ENCODE peak calls at places on chromosomes 5 and 9, in five cellular contexts. One of them, this sample, is unnamed.

GRCh38 chr5:96924016-96924443 is 11.8 kb upstream of the LNPEP start:
- DNase-seq in brain microvascular endothelial cell: no peak
- DNase-seq in choroid plexus epithelial cell: peak; percentile 39
- DNase-seq in AG09319: no peak
- DNase-seq in AG09309: no peak
- DNase-seq in this sample: no peak

GRCh38 chr5:129996896-129997295 is 92.6 kb downstream of the CHSY3 start:
- DNase-seq in brain microvascular endothelial cell: no peak
- DNase-seq in choroid plexus epithelial cell: peak; percentile 72
- DNase-seq in AG09319: peak; percentile 20
- DNase-seq in AG09309: peak; percentile 38
- DNase-seq in this sample: no peak

GRCh38 chr5:34584165-34584564 is 72.0 kb upstream of the RAI14 start:
- DNase-seq in brain microvascular endothelial cell: no peak
- DNase-seq in choroid plexus epithelial cell: no peak
- DNase-seq in AG09319: no peak
- DNase-seq in AG09309: no peak
- DNase-seq in this sample: no peak

GRCh38 chr5:74434124-74434899 is 206.2 kb downstream of the ENC1 start:
- DNase-seq in brain microvascular endothelial cell: no peak
- DNase-seq in choroid plexus epithelial cell: no peak
- DNase-seq in AG09319: no peak
- DNase-seq in AG09309: no peak
- DNase-seq in this sample: no peak

GRCh38 chr9:95102001-95102433 is 215.5 kb downstream of the FANCC start:
- DNase-seq in brain microvascular endothelial cell: no peak
- DNase-seq in choroid plexus epithelial cell: no peak
- DNase-seq in AG09319: no peak
- DNase-seq in AG09309: no peak
- DNase-seq in this sample: peak; percentile 27

GRCh38 chr9:133733074-133733408 is 5.1 kb downstream of the SARDH start:
- DNase-seq in brain microvascular endothelial cell: no peak
- DNase-seq in choroid plexus epithelial cell: no peak
- DNase-seq in AG09319: no peak
- DNase-seq in AG09309: no peak
- DNase-seq in this sample: no peak

GRCh38 chr5:119327018-119327417 is 28.8 kb upstream of the TNFAIP8 start:
- DNase-seq in brain microvascular endothelial cell: no peak
- DNase-seq in choroid plexus epithelial cell: no peak
- DNase-seq in AG09319: no peak
- DNase-seq in AG09309: no peak
- DNase-seq in this sample: no peak

GRCh38 chr5:1463326-1464095 is 18.3 kb upstream of the SLC6A3 start:
- DNase-seq in brain microvascular endothelial cell: no peak
- DNase-seq in choroid plexus epithelial cell: no peak
- DNase-seq in AG09319: no peak
- DNase-seq in AG09309: no peak
- DNase-seq in this sample: no peak

GRCh38 chr9:9730174-9730573 is 882.6 kb downstream of the PTPRD start:
- DNase-seq in brain microvascular endothelial cell: no peak
- DNase-seq in choroid plexus epithelial cell: no peak
- DNase-seq in AG09319: no peak
- DNase-seq in AG09309: no peak
- DNase-seq in this sample: no peak

GRCh38 chr5:150092159-150092787 is 5.9 kb upstream of the CSF1R start:
- DNase-seq in brain microvascular endothelial cell: no peak
- DNase-seq in choroid plexus epithelial cell: no peak
- DNase-seq in AG09319: no peak
- DNase-seq in AG09309: no peak
- DNase-seq in this sample: no peak

GRCh38 chr5:107546084-107546483 is 124.7 kb downstream of the EFNA5 start:
- DNase-seq in brain microvascular endothelial cell: no peak
- DNase-seq in choroid plexus epithelial cell: no peak
- DNase-seq in AG09319: no peak
- DNase-seq in AG09309: no peak
- DNase-seq in this sample: no peak

GRCh38 chr5:78920604-78921003 is 64.5 kb downstream of the ARSB start:
- DNase-seq in brain microvascular endothelial cell: peak; percentile 50
- DNase-seq in choroid plexus epithelial cell: peak; percentile 84
- DNase-seq in AG09319: no peak
- DNase-seq in AG09309: no peak
- DNase-seq in this sample: no peak

GRCh38 chr9:90025816-90026215 is 421.0 kb downstream of the GADD45G start:
- DNase-seq in brain microvascular endothelial cell: peak; percentile 14
- DNase-seq in choroid plexus epithelial cell: peak; percentile 26
- DNase-seq in AG09319: no peak
- DNase-seq in AG09309: no peak
- DNase-seq in this sample: peak; percentile 75

GRCh38 chr5:42005561-42006153 is 80.6 kb downstream of the FBXO4 start:
- DNase-seq in brain microvascular endothelial cell: no peak
- DNase-seq in choroid plexus epithelial cell: peak; percentile 57
- DNase-seq in AG09319: no peak
- DNase-seq in AG09309: no peak
- DNase-seq in this sample: peak; percentile 33

GRCh38 chr5:51731641-51732040 is 348.4 kb downstream of the ISL1 start:
- DNase-seq in brain microvascular endothelial cell: no peak
- DNase-seq in choroid plexus epithelial cell: no peak
- DNase-seq in AG09319: no peak
- DNase-seq in AG09309: no peak
- DNase-seq in this sample: peak; percentile 2

GRCh38 chr5:81245871-81246235 is 12.7 kb downstream of the CKMT2 start:
- DNase-seq in brain microvascular endothelial cell: no peak
- DNase-seq in choroid plexus epithelial cell: no peak
- DNase-seq in AG09319: no peak
- DNase-seq in AG09309: no peak
- DNase-seq in this sample: no peak

GRCh38 chr9:14366071-14366470 is 52.1 kb upstream of the NFIB start:
- DNase-seq in brain microvascular endothelial cell: peak; percentile 70
- DNase-seq in choroid plexus epithelial cell: no peak
- DNase-seq in AG09319: peak; percentile 93
- DNase-seq in AG09309: peak; percentile 81
- DNase-seq in this sample: no peak

GRCh38 chr5:2123874-2124273 is 241.1 kb upstream of the IRX4 start:
- DNase-seq in brain microvascular endothelial cell: no peak
- DNase-seq in choroid plexus epithelial cell: no peak
- DNase-seq in AG09319: no peak
- DNase-seq in AG09309: no peak
- DNase-seq in this sample: no peak

GRCh38 chr5:169641253-169641652 is 4.2 kb downstream of the DOCK2 start:
- DNase-seq in brain microvascular endothelial cell: no peak
- DNase-seq in choroid plexus epithelial cell: peak; percentile 37
- DNase-seq in AG09319: no peak
- DNase-seq in AG09309: no peak
- DNase-seq in this sample: no peak

GRCh38 chr5:119820608-119821007 is 191.2 kb downstream of the FAM170A start:
- DNase-seq in brain microvascular endothelial cell: no peak
- DNase-seq in choroid plexus epithelial cell: no peak
- DNase-seq in AG09319: no peak
- DNase-seq in AG09309: no peak
- DNase-seq in this sample: no peak

GRCh38 chr5:135565691-135566421 is 12.9 kb downstream of the CXCL14 start:
- DNase-seq in brain microvascular endothelial cell: peak; percentile 57
- DNase-seq in choroid plexus epithelial cell: peak; percentile 71
- DNase-seq in AG09319: peak; percentile 19
- DNase-seq in AG09309: no peak
- DNase-seq in this sample: peak; percentile 76

GRCh38 chr9:83425240-83425639 is 113.0 kb downstream of the FRMD3 start:
- DNase-seq in brain microvascular endothelial cell: no peak
- DNase-seq in choroid plexus epithelial cell: no peak
- DNase-seq in AG09319: no peak
- DNase-seq in AG09309: no peak
- DNase-seq in this sample: peak; percentile 15

GRCh38 chr5:178232124-178232919 is at the start of gene PHYKPL:
- DNase-seq in brain microvascular endothelial cell: peak; percentile 33
- DNase-seq in choroid plexus epithelial cell: peak; percentile 70
- DNase-seq in AG09319: peak; percentile 44
- DNase-seq in AG09309: no peak
- DNase-seq in this sample: peak; percentile 84

GRCh38 chr9:75672478-75672877 is 218.0 kb upstream of the PCSK5 start:
- DNase-seq in brain microvascular endothelial cell: no peak
- DNase-seq in choroid plexus epithelial cell: no peak
- DNase-seq in AG09319: no peak
- DNase-seq in AG09309: no peak
- DNase-seq in this sample: no peak

GRCh38 chr5:125262782-125263181 is 516.3 kb upstream of the ZNF608 start:
- DNase-seq in brain microvascular endothelial cell: no peak
- DNase-seq in choroid plexus epithelial cell: no peak
- DNase-seq in AG09319: no peak
- DNase-seq in AG09309: no peak
- DNase-seq in this sample: no peak

GRCh38 chr9:120212853-120213200 is 367.1 kb downstream of the CDK5RAP2 start:
- DNase-seq in brain microvascular endothelial cell: no peak
- DNase-seq in choroid plexus epithelial cell: no peak
- DNase-seq in AG09319: no peak
- DNase-seq in AG09309: no peak
- DNase-seq in this sample: no peak

DNA sequence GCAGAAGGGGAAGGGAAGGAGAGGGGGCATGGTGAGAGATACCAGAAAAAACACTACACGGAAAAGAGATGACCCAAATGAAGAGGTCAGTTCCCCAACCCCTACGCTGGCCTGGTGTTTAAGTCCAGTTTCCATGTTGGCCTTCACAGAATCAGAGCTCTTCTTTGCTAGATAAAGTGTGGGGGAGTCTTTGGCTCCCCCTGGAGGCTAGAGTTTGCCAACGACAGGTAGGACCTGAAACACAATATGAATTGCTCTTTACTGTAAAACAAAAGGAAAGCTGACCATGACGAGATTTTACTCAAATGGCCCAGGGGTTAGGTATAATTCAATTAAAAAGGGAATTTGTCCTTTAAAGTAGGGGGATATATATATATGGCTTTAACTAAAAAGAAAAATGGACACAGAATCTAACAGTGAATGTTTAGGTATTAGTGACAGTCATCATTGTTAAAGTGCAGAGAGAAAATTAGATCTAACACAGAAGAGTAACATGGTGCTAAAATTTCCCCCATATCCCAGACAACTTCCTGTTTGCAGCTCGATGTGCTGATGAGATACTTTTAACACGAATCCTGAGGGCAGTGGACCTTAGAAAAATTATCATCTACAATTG is 92.0 kb downstream of the SV2C start:
- DNase-seq in brain microvascular endothelial cell: peak; percentile 47
- DNase-seq in choroid plexus epithelial cell: peak; percentile 78
- DNase-seq in AG09319: no peak
- DNase-seq in AG09309: no peak
- DNase-seq in this sample: peak; percentile 69
- TF ChIP-seq CTCF in brain microvascular endothelial cell: peak; percentile 91
- TF ChIP-seq CTCF in choroid plexus epithelial cell: peak; percentile 93
- TF ChIP-seq CTCF in AG09319: peak; percentile 61
- TF ChIP-seq CTCF in AG09309: peak; percentile 76
- TF ChIP-seq CTCF in this sample: peak; percentile 81

GRCh38 chr9:110429453-110429852 is 91.8 kb upstream of the TXNDC8 start:
- DNase-seq in brain microvascular endothelial cell: no peak
- DNase-seq in choroid plexus epithelial cell: peak; percentile 37
- DNase-seq in AG09319: no peak
- DNase-seq in AG09309: no peak
- DNase-seq in this sample: peak; percentile 2

GRCh38 chr9:110427497-110428104 is 89.9 kb upstream of the TXNDC8 start:
- DNase-seq in brain microvascular endothelial cell: peak; percentile 52
- DNase-seq in choroid plexus epithelial cell: peak; percentile 74
- DNase-seq in AG09319: no peak
- DNase-seq in AG09309: no peak
- DNase-seq in this sample: peak; percentile 49

GRCh38 chr9:110426052-110426709 is 88.5 kb upstream of the TXNDC8 start:
- DNase-seq in brain microvascular endothelial cell: no peak
- DNase-seq in choroid plexus epithelial cell: peak; percentile 72
- DNase-seq in AG09319: no peak
- DNase-seq in AG09309: no peak
- DNase-seq in this sample: peak; percentile 47
- TF ChIP-seq CTCF in brain microvascular endothelial cell: peak; percentile 37
- TF ChIP-seq CTCF in choroid plexus epithelial cell: peak; percentile 52
- TF ChIP-seq CTCF in AG09319: peak; percentile 31
- TF ChIP-seq CTCF in AG09309: peak; percentile 42
- TF ChIP-seq CTCF in this sample: peak; percentile 35

GRCh38 chr5:138029944-138030343 is 2.9 kb downstream of the FAM13B start:
- DNase-seq in brain microvascular endothelial cell: no peak
- DNase-seq in choroid plexus epithelial cell: no peak
- DNase-seq in AG09319: no peak
- DNase-seq in AG09309: no peak
- DNase-seq in this sample: no peak

GRCh38 chr5:138033916-138034315 is 1.0 kb upstream of the FAM13B start:
- DNase-seq in brain microvascular endothelial cell: peak; percentile 55
- DNase-seq in choroid plexus epithelial cell: peak; percentile 47
- DNase-seq in AG09319: no peak
- DNase-seq in AG09309: no peak
- DNase-seq in this sample: no peak

GRCh38 chr5:138033275-138033808 is 463 bp upstream of the FAM13B start:
- DNase-seq in brain microvascular endothelial cell: no peak
- DNase-seq in choroid plexus epithelial cell: no peak
- DNase-seq in AG09319: no peak
- DNase-seq in AG09309: no peak
- DNase-seq in this sample: no peak

GRCh38 chr5:138032572-138033274 is at the start of gene FAM13B:
- DNase-seq in brain microvascular endothelial cell: peak; percentile 40
- DNase-seq in choroid plexus epithelial cell: peak; percentile 69
- DNase-seq in AG09319: no peak
- DNase-seq in AG09309: no peak
- DNase-seq in this sample: peak; percentile 83

GRCh38 chr5:138032028-138032571 is 779 bp downstream of the FAM13B start:
- DNase-seq in brain microvascular endothelial cell: peak; percentile 5
- DNase-seq in choroid plexus epithelial cell: peak; percentile 45
- DNase-seq in AG09319: no peak
- DNase-seq in AG09309: no peak
- DNase-seq in this sample: peak; percentile 66
- TF ChIP-seq CTCF in brain microvascular endothelial cell: peak; percentile 18
- TF ChIP-seq CTCF in choroid plexus epithelial cell: no peak
- TF ChIP-seq CTCF in AG09319: no peak
- TF ChIP-seq CTCF in AG09309: no peak
- TF ChIP-seq CTCF in this sample: no peak

GRCh38 chr9:110877376-110877775 is 160.9 kb downstream of the LPAR1 start:
- DNase-seq in brain microvascular endothelial cell: no peak
- DNase-seq in choroid plexus epithelial cell: no peak
- DNase-seq in AG09319: no peak
- DNase-seq in AG09309: no peak
- DNase-seq in this sample: no peak

GRCh38 chr9:110880123-110880522 is 158.1 kb downstream of the LPAR1 start:
- DNase-seq in brain microvascular endothelial cell: peak; percentile 30
- DNase-seq in choroid plexus epithelial cell: peak; percentile 99
- DNase-seq in AG09319: peak; percentile 91
- DNase-seq in AG09309: peak; percentile 71
- DNase-seq in this sample: no peak

GRCh38 chr9:110869931-110870330 is 168.3 kb downstream of the LPAR1 start:
- DNase-seq in brain microvascular endothelial cell: no peak
- DNase-seq in choroid plexus epithelial cell: no peak
- DNase-seq in AG09319: no peak
- DNase-seq in AG09309: no peak
- DNase-seq in this sample: no peak

GRCh38 chr9:110871736-110872135 is 166.5 kb downstream of the LPAR1 start:
- DNase-seq in brain microvascular endothelial cell: no peak
- DNase-seq in choroid plexus epithelial cell: no peak
- DNase-seq in AG09319: no peak
- DNase-seq in AG09309: no peak
- DNase-seq in this sample: no peak

DNA sequence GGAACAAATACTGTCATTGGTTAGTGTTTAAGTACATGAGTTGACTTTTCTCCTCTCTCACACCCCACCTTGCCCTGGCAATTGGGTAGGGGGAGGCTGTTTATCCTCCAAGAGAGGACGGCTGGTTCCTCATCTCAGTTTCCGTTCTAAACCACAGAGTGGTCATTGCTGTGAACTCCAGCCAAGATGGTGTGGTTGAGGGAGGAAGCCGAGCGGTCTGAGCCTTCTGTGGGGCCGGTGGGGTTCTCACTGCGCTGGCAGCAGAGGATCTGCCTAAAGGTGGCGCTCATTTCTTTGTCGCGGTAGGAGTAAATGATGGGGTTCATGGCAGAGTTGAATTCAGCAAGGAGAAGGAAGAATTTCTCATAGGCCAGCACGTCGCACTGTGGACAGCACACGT is 163.0 kb downstream of the LPAR1 start:
- DNase-seq in brain microvascular endothelial cell: no peak
- DNase-seq in choroid plexus epithelial cell: no peak
- DNase-seq in AG09319: no peak
- DNase-seq in AG09309: no peak
- DNase-seq in this sample: no peak
- TF ChIP-seq CTCF in brain microvascular endothelial cell: no peak
- TF ChIP-seq CTCF in choroid plexus epithelial cell: peak; percentile 3
- TF ChIP-seq CTCF in AG09319: no peak
- TF ChIP-seq CTCF in AG09309: no peak
- TF ChIP-seq CTCF in this sample: no peak

This sample was measured in MCF 10A.